ENCODE peak calls at places on chromosomes 11 and 22, in nine cellular contexts. One of them, this sample, is unnamed.

GRCh38 chr11:118449316-118449918 is 13.1 kb downstream of the KMT2A start:
- DNase-seq in OCI-LY7: no peak
- DNase-seq in left cardiac atrium: no peak
- DNase-seq in neural progenitor cell: no peak
- DNase-seq in HS-5: no peak
- DNase-seq in A549: no peak
- DNase-seq in adipocyte: no peak
- DNase-seq in progenitor cell of endocrine pancreas: no peak
- DNase-seq in adrenal gland: no peak
- DNase-seq in this sample: no peak

GRCh38 chr11:94519478-94520084 is 7.3 kb downstream of the C11orf97 start:
- DNase-seq in OCI-LY7: peak
- DNase-seq in left cardiac atrium: no peak
- DNase-seq in neural progenitor cell: peak
- DNase-seq in HS-5: no peak
- DNase-seq in A549: peak
- DNase-seq in adipocyte: peak
- DNase-seq in progenitor cell of endocrine pancreas: no peak
- DNase-seq in adrenal gland: no peak
- DNase-seq in this sample: no peak

GRCh38 chr11:11036185-11037161 is 178.6 kb upstream of the ZBED5 start:
- DNase-seq in OCI-LY7: peak
- DNase-seq in left cardiac atrium: no peak
- DNase-seq in neural progenitor cell: peak
- DNase-seq in HS-5: no peak
- DNase-seq in A549: peak
- DNase-seq in adipocyte: peak
- DNase-seq in progenitor cell of endocrine pancreas: no peak
- DNase-seq in adrenal gland: peak
- DNase-seq in this sample: peak

GRCh38 chr11:86955111-86955673 is at the start of gene FZD4:
- DNase-seq in OCI-LY7: peak
- DNase-seq in left cardiac atrium: peak
- DNase-seq in neural progenitor cell: peak
- DNase-seq in HS-5: no peak
- DNase-seq in A549: peak
- DNase-seq in adipocyte: peak
- DNase-seq in progenitor cell of endocrine pancreas: peak
- DNase-seq in adrenal gland: peak
- DNase-seq in this sample: peak

GRCh38 chr11:93659841-93660240 is 1.6 kb upstream of the CEP295 start:
- DNase-seq in OCI-LY7: no peak
- DNase-seq in left cardiac atrium: no peak
- DNase-seq in neural progenitor cell: no peak
- DNase-seq in HS-5: no peak
- DNase-seq in A549: no peak
- DNase-seq in adipocyte: no peak
- DNase-seq in progenitor cell of endocrine pancreas: no peak
- DNase-seq in adrenal gland: no peak
- DNase-seq in this sample: no peak

GRCh38 chr11:69817265-69818236 is 1.7 kb downstream of the FGF3 start:
- DNase-seq in OCI-LY7: no peak
- DNase-seq in left cardiac atrium: no peak
- DNase-seq in neural progenitor cell: peak
- DNase-seq in HS-5: no peak
- DNase-seq in A549: peak
- DNase-seq in adipocyte: peak
- DNase-seq in progenitor cell of endocrine pancreas: no peak
- DNase-seq in adrenal gland: no peak
- DNase-seq in this sample: no peak

GRCh38 chr11:69936750-69937149 is 117.5 kb upstream of the FGF3 start:
- DNase-seq in OCI-LY7: no peak
- DNase-seq in left cardiac atrium: no peak
- DNase-seq in neural progenitor cell: no peak
- DNase-seq in HS-5: no peak
- DNase-seq in A549: no peak
- DNase-seq in adipocyte: no peak
- DNase-seq in progenitor cell of endocrine pancreas: no peak
- DNase-seq in adrenal gland: no peak
- DNase-seq in this sample: no peak

GRCh38 chr22:17896552-17896951 is 122.3 kb upstream of the BID start:
- DNase-seq in OCI-LY7: no peak
- DNase-seq in left cardiac atrium: peak
- DNase-seq in neural progenitor cell: peak
- DNase-seq in HS-5: no peak
- DNase-seq in A549: peak
- DNase-seq in adipocyte: no peak
- DNase-seq in progenitor cell of endocrine pancreas: peak
- DNase-seq in adrenal gland: peak
- DNase-seq in this sample: peak

GRCh38 chr11:84218318-84218717 is 932.2 kb upstream of the CCDC90B start:
- DNase-seq in OCI-LY7: no peak
- DNase-seq in left cardiac atrium: no peak
- DNase-seq in neural progenitor cell: no peak
- DNase-seq in HS-5: no peak
- DNase-seq in A549: no peak
- DNase-seq in adipocyte: no peak
- DNase-seq in progenitor cell of endocrine pancreas: no peak
- DNase-seq in adrenal gland: no peak
- DNase-seq in this sample: no peak

GRCh38 chr11:7098235-7098832 is 9.5 kb downstream of the RBMXL2 start:
- DNase-seq in OCI-LY7: peak
- DNase-seq in left cardiac atrium: no peak
- DNase-seq in neural progenitor cell: peak
- DNase-seq in HS-5: peak
- DNase-seq in A549: peak
- DNase-seq in adipocyte: peak
- DNase-seq in progenitor cell of endocrine pancreas: no peak
- DNase-seq in adrenal gland: no peak
- DNase-seq in this sample: peak

GRCh38 chr11:22711212-22711770 is 44.9 kb downstream of the GAS2 start:
- DNase-seq in OCI-LY7: no peak
- DNase-seq in left cardiac atrium: no peak
- DNase-seq in neural progenitor cell: no peak
- DNase-seq in HS-5: no peak
- DNase-seq in A549: no peak
- DNase-seq in adipocyte: no peak
- DNase-seq in progenitor cell of endocrine pancreas: no peak
- DNase-seq in adrenal gland: no peak
- DNase-seq in this sample: no peak

GRCh38 chr22:47030881-47031627 is 268.6 kb downstream of the TBC1D22A start:
- DNase-seq in OCI-LY7: no peak
- DNase-seq in left cardiac atrium: no peak
- DNase-seq in neural progenitor cell: no peak
- DNase-seq in HS-5: no peak
- DNase-seq in A549: no peak
- DNase-seq in adipocyte: no peak
- DNase-seq in progenitor cell of endocrine pancreas: no peak
- DNase-seq in adrenal gland: no peak
- DNase-seq in this sample: no peak

GRCh38 chr11:86058360-86058759 is 10.5 kb downstream of the PICALM start:
- DNase-seq in OCI-LY7: no peak
- DNase-seq in left cardiac atrium: no peak
- DNase-seq in neural progenitor cell: no peak
- DNase-seq in HS-5: no peak
- DNase-seq in A549: no peak
- DNase-seq in adipocyte: no peak
- DNase-seq in progenitor cell of endocrine pancreas: no peak
- DNase-seq in adrenal gland: no peak
- DNase-seq in this sample: no peak